ENCODE peak calls at places on chromosome 6, in four cellular contexts. R, O, X and Z are unnamed samples.
A peak's percentile ranks its signal among the peaks of the same experiment; 100 is the strongest.

GRCh38 chr6:151440498-151440897 is 11.4 kb downstream of the RMND1 start:
- DNase-seq in R (no peak), O (no peak), X (no peak), Z (no peak)

GRCh38 chr6:128882991-128883571 is at the start of gene LAMA2:
- DNase-seq in X (no peak), R (no peak), O (no peak), Z (peak; percentile 7)

GRCh38 chr6:148464319-148465010 is 121.8 kb downstream of the SASH1 start:
- DNase-seq in X (peak; percentile 12), R (peak; percentile 72), O (peak; percentile 53), Z (peak; percentile 63)

GRCh38 chr6:100257661-100258395 is 206.9 kb downstream of the SIM1 start:
- DNase-seq in X (peak; percentile 11), O (peak; percentile 58), R (peak; percentile 26), Z (peak; percentile 9)

GRCh38 chr6:56911847-56912246 is 43.1 kb upstream of the BEND6 start:
- DNase-seq in X (no peak), R (no peak), O (no peak), Z (no peak)

GRCh38 chr6:121594053-121594452 is 158.6 kb downstream of the GJA1 start:
- DNase-seq in O (no peak), R (no peak), X (no peak), Z (no peak)

GRCh38 chr6:125974214-125974866 is 12.0 kb upstream of the TRMT11 start:
- DNase-seq in O (peak; percentile 52), R (peak; percentile 39), X (no peak), Z (peak; percentile 56)

GRCh38 chr6:104771258-104771832 is 88.4 kb downstream of the HACE1 start:
- DNase-seq in O (peak; percentile 5), X (no peak), R (peak; percentile 14), Z (peak; percentile 10)

GRCh38 chr6:157898169-157898568 is 75.1 kb downstream of the SNX9 start:
- DNase-seq in X (no peak), R (no peak), O (no peak), Z (no peak)

GRCh38 chr6:21987501-21987957 is 309.3 kb downstream of the PRL start:
- DNase-seq in X (peak; percentile 11), O (peak; percentile 51), R (peak; percentile 35), Z (peak; percentile 5)

GRCh38 chr6:110878751-110879539 is 4.4 kb downstream of the AMD1 start:
- DNase-seq in X (no peak), R (peak; percentile 33), O (peak; percentile 48), Z (no peak)

GRCh38 chr6:166206510-166207389 is 39.1 kb upstream of the TBXT start:
- DNase-seq in O (no peak), X (peak; percentile 62), R (no peak), Z (no peak)

GRCh38 chr6:139204978-139205377 is 70.1 kb downstream of the HECA start:
- DNase-seq in O (no peak), R (no peak), X (no peak), Z (no peak)

GRCh38 chr6:9405369-9405768 is 970.0 kb upstream of the SLC35B3 start:
- DNase-seq in O (peak; percentile 28), X (no peak), R (no peak), Z (no peak)

GRCh38 chr6:142013875-142014495 is 118.7 kb upstream of the GJE1 start:
- DNase-seq in R (no peak), O (peak; percentile 8), X (no peak), Z (no peak)

GRCh38 chr6:47485491-47486135 is 8.0 kb downstream of the CD2AP start:
- DNase-seq in X (no peak), O (no peak), R (no peak), Z (no peak)

GRCh38 chr6:33190504-33191107 is 1.7 kb downstream of the COL11A2 start:
- DNase-seq in O (no peak), R (no peak), X (no peak), Z (no peak)

GRCh38 chr6:152858151-152858550 is 107.6 kb downstream of the VIP start:
- DNase-seq in X (no peak), R (no peak), O (no peak), Z (no peak)

GRCh38 chr6:65524232-65524631 is 182.8 kb downstream of the EYS start:
- DNase-seq in R (no peak), X (no peak), O (no peak), Z (no peak)

GRCh38 chr6:52403086-52403485 is 17.1 kb upstream of the EFHC1 start:
- DNase-seq in X (no peak), O (no peak), R (no peak), Z (no peak)

GRCh38 chr6:52400316-52401041 is 19.7 kb upstream of the EFHC1 start:
- DNase-seq in X (no peak), R (no peak), O (no peak), Z (peak; percentile 68)

GRCh38 chr6:52403627-52404026 is 16.5 kb upstream of the EFHC1 start:
- DNase-seq in O (no peak), R (no peak), X (no peak), Z (no peak)

GRCh38 chr6:52394251-52394666 is 25.9 kb upstream of the EFHC1 start:
- DNase-seq in X (peak; percentile 77), R (no peak), O (no peak), Z (no peak)

GRCh38 chr6:52399511-52400315 is 20.4 kb upstream of the EFHC1 start:
- DNase-seq in X (no peak), R (peak; percentile 58), O (peak; percentile 58), Z (peak; percentile 77)
- H3K4me2 ChIP-seq in X (no peak overlapping the region), R (no peak overlapping the region), O (no peak overlapping the region), Z (peak overlapping the region; percentile 52)

DNA sequence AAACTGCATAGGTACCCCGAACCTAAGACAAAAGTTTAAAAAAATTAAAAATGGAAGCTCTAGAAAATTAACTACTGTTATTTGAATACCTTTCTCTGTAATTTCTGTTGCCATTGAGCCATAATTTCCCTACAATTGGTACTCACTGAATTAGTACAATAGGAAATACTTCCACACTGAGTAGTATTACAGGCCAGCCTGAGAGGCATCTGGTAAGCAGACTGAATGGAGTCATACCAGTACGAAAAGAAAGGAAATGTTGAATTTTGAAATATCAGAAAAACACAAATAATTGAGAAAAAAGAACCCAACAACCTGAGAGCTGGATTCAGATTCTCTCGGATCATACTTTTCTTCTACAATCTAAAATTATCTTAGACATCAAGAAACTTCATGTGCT is 791.3 kb downstream of the TENT5A start:
- DNase-seq in R (no peak), O (no peak), X (no peak), Z (no peak)
- TF ChIP-seq ESRRA in R (no peak), O (no peak), X (no peak), Z (no peak)

DNA sequence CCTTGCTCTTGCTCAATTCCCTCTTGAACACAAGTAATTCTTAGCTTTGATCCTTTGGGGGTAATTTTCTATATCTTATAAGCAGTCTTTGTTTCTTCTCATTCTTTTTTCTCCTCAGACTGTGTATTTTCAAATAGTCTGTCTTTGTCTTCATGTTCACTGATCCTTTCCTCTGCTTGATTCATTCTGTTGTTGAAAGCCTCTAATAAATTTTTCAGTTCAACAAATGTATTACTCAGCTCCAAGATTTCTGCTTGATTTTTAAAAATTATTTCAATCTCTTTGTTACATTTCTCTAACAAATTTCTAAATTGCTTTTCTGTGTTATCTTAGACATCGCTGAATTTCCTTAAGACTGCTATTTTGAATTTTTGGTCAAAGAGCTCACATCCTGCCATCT is 11.5 kb downstream of the RSPH3 start:
- DNase-seq in R (no peak), O (no peak), X (no peak), Z (no peak)
- H3K4me2 ChIP-seq in R (no peak overlapping the region), O (no peak overlapping the region), X (no peak overlapping the region), Z (no peak overlapping the region)

DNA sequence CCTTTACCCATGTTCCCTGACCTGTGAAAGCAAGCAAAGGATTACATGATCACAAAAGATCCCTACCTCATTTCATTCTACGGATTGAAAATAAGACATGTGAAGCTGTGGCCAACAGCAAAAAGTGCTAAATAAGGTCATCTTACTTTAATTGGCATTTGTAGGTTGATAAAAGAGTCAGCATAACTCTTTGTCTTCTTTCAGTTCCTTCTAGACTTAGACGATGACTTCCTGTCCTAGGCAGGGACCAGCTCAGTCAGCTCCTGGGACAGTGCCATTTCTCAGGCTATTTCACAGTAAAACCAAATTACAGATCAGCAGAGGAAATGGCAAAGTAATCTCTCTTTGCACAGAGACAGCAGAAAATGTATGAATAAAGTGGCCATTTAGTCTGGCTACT is 480.7 kb downstream of the RFPL4B start:
- DNase-seq in O (no peak), X (peak; percentile 62), R (no peak), Z (no peak)
- TF ChIP-seq ESRRA in O (no peak), X (no peak), R (no peak), Z (no peak)

GRCh38 chr6:53825514-53826321 is 30.9 kb downstream of the LRRC1 start:
- DNase-seq in R (no peak), X (no peak), O (no peak), Z (no peak)

GRCh38 chr6:53829698-53830221 is 35.0 kb downstream of the LRRC1 start:
- DNase-seq in X (no peak), R (no peak), O (no peak), Z (peak; percentile 63)

GRCh38 chr6:53828215-53828614 is 33.4 kb downstream of the LRRC1 start:
- DNase-seq in X (no peak), R (no peak), O (no peak), Z (no peak)

GRCh38 chr6:53828971-53829697 is 34.3 kb downstream of the LRRC1 start:
- DNase-seq in O (no peak), R (no peak), X (no peak), Z (peak; percentile 33)

DNA sequence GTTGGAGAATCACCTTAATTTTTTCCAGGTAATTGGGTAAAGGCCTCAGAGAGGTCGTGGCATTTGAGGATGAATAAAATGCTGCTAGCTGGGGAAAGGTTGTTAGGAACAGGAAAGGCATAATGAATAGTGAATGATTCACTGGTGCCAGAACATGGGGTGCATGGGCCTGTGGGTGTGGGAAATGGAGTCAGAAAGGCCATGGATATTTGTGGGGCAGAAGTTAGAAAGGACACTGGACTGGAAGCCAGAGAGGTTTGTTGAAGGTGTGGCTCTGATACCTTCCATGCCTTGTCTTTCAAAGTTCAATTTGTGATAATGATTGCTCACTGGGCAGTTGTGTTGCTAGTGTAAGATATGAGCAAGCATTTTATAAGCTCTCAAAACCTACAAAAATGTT is 32.7 kb downstream of the LRRC1 start:
- DNase-seq in O (no peak), R (no peak), X (no peak), Z (no peak)
- H3K4me2 ChIP-seq in O (no peak overlapping the region), R (no peak overlapping the region), X (no peak overlapping the region), Z (no peak overlapping the region)

DNA sequence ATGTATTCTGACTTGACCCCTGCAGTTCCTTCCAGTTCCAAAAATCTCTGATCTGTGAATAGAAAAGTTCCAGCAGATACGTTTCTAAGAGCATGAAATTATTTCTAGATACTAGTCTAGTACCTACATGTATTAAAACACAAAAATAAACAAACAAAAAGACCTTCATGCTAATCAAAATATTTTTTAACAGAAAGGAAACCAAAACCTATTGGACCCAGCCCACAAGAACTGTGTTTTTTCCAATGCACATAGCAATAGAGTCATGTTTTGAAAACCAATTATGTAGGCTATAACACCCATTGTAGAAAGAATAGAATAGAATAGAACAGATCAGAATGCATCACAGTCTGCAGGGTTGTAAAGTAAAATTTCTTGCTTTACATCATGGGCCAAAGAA is 158.6 kb upstream of the TNFAIP3 start:
- DNase-seq in O (no peak), X (no peak), R (no peak), Z (no peak)
- TF ChIP-seq ESRRA in O (no peak), X (no peak), R (no peak), Z (no peak)

GRCh38 chr6:87161299-87161698 is 5.9 kb downstream of the ZNF292 start:
- DNase-seq in O (no peak), R (no peak), X (no peak), Z (no peak)
- H3K4me2 ChIP-seq in O (no peak overlapping the region), R (no peak overlapping the region), X (peak overlapping the region; percentile 15), Z (no peak overlapping the region)